ENCODE peak calls at places on chromosome 22, in ten cellular contexts. K is EL, G is NCI-H69, Q is heart right ventricle, P is esophagus muscularis mucosa, O is NCI-H1417, W is psoas muscle, R is uterus, D is left ventricle myocardium superior, Y is neural crest cell. F is an unnamed sample.

GRCh38 chr22:21074092-21074715 is 28.5 kb downstream of the LRRC74B start:
- DNase-seq in K (peak), G (no peak), Q (no peak), P (no peak), O (no peak), W (no peak), R (no peak), D (no peak), Y (no peak), F (peak)

GRCh38 chr22:47166446-47167016 is 404.1 kb downstream of the TBC1D22A start:
- DNase-seq in K (no peak), G (no peak), Q (no peak), P (no peak), O (no peak), W (peak), R (peak), D (no peak), Y (no peak), F (no peak)

GRCh38 chr22:46970411-46971123 is 208.1 kb downstream of the TBC1D22A start:
- DNase-seq in K (no peak), G (no peak), Q (no peak), P (no peak), O (no peak), W (peak), R (no peak), D (no peak), Y (no peak), F (no peak)

GRCh38 chr22:45226681-45227186 is 14.0 kb downstream of the KIAA0930 start:
- DNase-seq in K (no peak), G (no peak), Q (no peak), P (no peak), O (no peak), W (peak), R (no peak), D (no peak), Y (no peak), F (no peak)

GRCh38 chr22:46534901-46535630 is 2.4 kb downstream of the CELSR1 start:
- DNase-seq in K (no peak), G (no peak), Q (no peak), P (no peak), O (no peak), W (no peak), R (no peak), D (no peak), Y (no peak), F (no peak)

GRCh38 chr22:47375621-47376321 is 613.3 kb downstream of the TBC1D22A start:
- DNase-seq in K (no peak), G (no peak), Q (no peak), P (no peak), O (no peak), W (no peak), R (no peak), D (no peak), Y (no peak), F (no peak)

GRCh38 chr22:42848941-42849340 is 8.1 kb downstream of the ARFGAP3 start:
- DNase-seq in K (peak), G (no peak), Q (no peak), P (no peak), O (no peak), W (no peak), R (no peak), D (no peak), Y (no peak), F (no peak)

GRCh38 chr22:44526431-44527115 is 28.5 kb upstream of the RTL6 start:
- DNase-seq in K (no peak), G (no peak), Q (no peak), P (peak), O (peak), W (no peak), R (no peak), D (no peak), Y (no peak), F (no peak)

F was measured in HTR-8/SVneo.